ENCODE peak calls at places on chromosomes 2 and 18, in four cellular contexts. Y, O, M and T are unnamed samples.

GRCh38 chr2:114167799-114168198 is 274.6 kb upstream of the DPP10 start:
- DNase-seq in M (no peak), Y (no peak), O (no peak), T (no peak)

GRCh38 chr18:31241425-31241824 is 76.5 kb upstream of the DSG1 start:
- DNase-seq in Y (no peak), O (no peak), M (no peak), T (no peak)

GRCh38 chr2:218806346-218806978 is 24.5 kb downstream of the CYP27A1 start:
- DNase-seq in M (peak; percentile 78), O (no peak), Y (peak; percentile 61), T (peak; percentile 69)

GRCh38 chr2:72915907-72916742 is 1.2 kb upstream of the EMX1 start:
- DNase-seq in M (peak; percentile 51), Y (no peak), O (no peak), T (no peak)

GRCh38 chr2:30147715-30148611 is 1.2 kb downstream of the YPEL5 start:
- DNase-seq in Y (peak; percentile 85), O (no peak), M (peak; percentile 84), T (peak; percentile 84)

GRCh38 chr2:235843591-235844395 is 324.4 kb downstream of the GBX2 start:
- DNase-seq in Y (no peak), O (no peak), M (no peak), T (no peak)

GRCh38 chr2:65465124-65465523 is 32.7 kb upstream of the SPRED2 start:
- DNase-seq in M (no peak), Y (no peak), O (no peak), T (no peak)

GRCh38 chr18:33282709-33283333 is 157.7 kb downstream of the CCDC178 start:
- DNase-seq in O (no peak), Y (no peak), M (no peak), T (no peak)

GRCh38 chr18:1018211-1018651 is 113.6 kb downstream of the ADCYAP1 start:
- DNase-seq in M (no peak), Y (no peak), O (no peak), T (no peak)

GRCh38 chr18:8801263-8801901 is 96.0 kb downstream of the MTCL1 start:
- DNase-seq in O (no peak), Y (no peak), M (no peak), T (no peak)

GRCh38 chr2:9424447-9425164 is 1.2 kb downstream of the CPSF3 start:
- DNase-seq in M (no peak), O (no peak), Y (no peak), T (no peak)

GRCh38 chr2:236555486-236555885 is 14.1 kb upstream of the ACKR3 start:
- DNase-seq in O (no peak), M (no peak), Y (no peak), T (no peak)

GRCh38 chr2:10271946-10272345 is 30.8 kb upstream of the HPCAL1 start:
- DNase-seq in M (no peak), Y (no peak), O (no peak), T (no peak)

GRCh38 chr2:234677758-234678538 is 181.1 kb upstream of the ARL4C start:
- DNase-seq in M (no peak), O (no peak), Y (no peak), T (no peak)

GRCh38 chr18:43271593-43272432 is 5.5 kb downstream of the SYT4 start:
- DNase-seq in M (no peak), Y (no peak), O (peak; percentile 19), T (no peak)

GRCh38 chr2:42171396-42171971 is 2.3 kb downstream of the EML4 start:
- DNase-seq in O (no peak), M (no peak), Y (no peak), T (no peak)
- H3K4me1 ChIP-seq in O (peaks cover 7% of the 10 kb centered on the region), M (peaks cover 22% of the 10 kb centered on the region), Y (peaks cover 10% of the 10 kb centered on the region), T (peaks cover 32% of the 10 kb centered on the region)

GRCh38 chr2:142874293-142874814 is 3.1 kb upstream of the KYNU start:
- DNase-seq in O (no peak), M (peak; percentile 17), Y (no peak), T (no peak)

GRCh38 chr2:142876423-142876822 is 1.0 kb upstream of the KYNU start:
- DNase-seq in M (no peak), Y (no peak), O (no peak), T (no peak)

GRCh38 chr2:142877265-142877756 is at the start of gene KYNU:
- DNase-seq in O (no peak), Y (no peak), M (no peak), T (no peak)

GRCh38 chr2:142875010-142875409 is 2.5 kb upstream of the KYNU start:
- DNase-seq in M (no peak), Y (no peak), O (no peak), T (no peak)

GRCh38 chr2:142875642-142876041 is 1.8 kb upstream of the KYNU start:
- DNase-seq in M (no peak), O (no peak), Y (no peak), T (no peak)
- H3K27ac ChIP-seq in M (no peak overlapping the region), O (no peak overlapping the region), Y (no peak overlapping the region), T (no peak overlapping the region)

GRCh38 chr18:13532406-13533075 is 193.8 kb downstream of the FAM210A start:
- DNase-seq in M (no peak), O (no peak), Y (no peak), T (no peak)

GRCh38 chr18:13530215-13530878 is 196.0 kb downstream of the FAM210A start:
- DNase-seq in M (no peak), O (no peak), Y (no peak), T (no peak)

GRCh38 chr18:13531681-13532325 is 194.6 kb downstream of the FAM210A start:
- DNase-seq in Y (no peak), M (no peak), O (no peak), T (no peak)

GRCh38 chr18:13528739-13529392 is 197.5 kb downstream of the FAM210A start:
- DNase-seq in Y (no peak), O (no peak), M (no peak), T (no peak)

GRCh38 chr18:13530879-13531387 is 195.4 kb downstream of the FAM210A start:
- DNase-seq in M (peak; percentile 67), Y (peak; percentile 62), O (peak; percentile 4), T (peak; percentile 62)
- TF ChIP-seq CTCF in M (peak; percentile 74), Y (peak; percentile 51), O (no peak), T (peak; percentile 70)

DNA sequence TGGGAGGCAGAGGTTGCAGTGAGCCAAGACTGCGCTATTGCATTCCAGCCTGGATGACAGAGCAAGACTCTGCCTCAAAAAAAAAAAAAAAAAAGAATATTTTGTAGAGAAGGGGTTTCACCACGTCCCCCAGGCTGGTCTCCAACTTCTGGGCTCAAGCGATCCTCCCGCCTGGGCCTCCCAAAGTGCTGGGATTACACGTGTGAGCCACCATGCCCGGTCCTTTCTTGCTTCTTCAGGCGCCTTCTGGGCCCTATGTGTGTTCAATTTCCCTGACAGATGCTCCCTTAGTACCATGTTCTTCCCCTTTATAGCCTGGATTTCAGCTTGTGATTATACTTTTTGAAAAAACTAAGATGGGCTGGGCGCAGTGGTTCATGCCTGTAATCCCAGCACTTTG is 9.8 kb downstream of the ZFP36L2 start:
- DNase-seq in Y (no peak), O (no peak), M (no peak), T (no peak)
- H3K4me1 ChIP-seq in Y (peaks cover 34% of the 10 kb centered on the region), O (peaks cover 23% of the 10 kb centered on the region), M (peaks cover 45% of the 10 kb centered on the region), T (peaks cover 64% of the 10 kb centered on the region)

GRCh38 chr2:173198338-173198737 is 122.7 kb downstream of the MAP3K20 start:
- DNase-seq in M (no peak), Y (no peak), O (no peak), T (no peak)

GRCh38 chr2:173196080-173196479 is 120.4 kb downstream of the MAP3K20 start:
- DNase-seq in Y (no peak), M (no peak), O (no peak), T (no peak)

GRCh38 chr2:173196638-173197037 is 121.0 kb downstream of the MAP3K20 start:
- DNase-seq in O (no peak), M (no peak), Y (no peak), T (no peak)

GRCh38 chr2:173202570-173202969 is 126.9 kb downstream of the MAP3K20 start:
- DNase-seq in Y (no peak), O (no peak), M (no peak), T (no peak)

GRCh38 chr2:173199303-173199702 is 123.7 kb downstream of the MAP3K20 start:
- DNase-seq in Y (no peak), M (no peak), O (no peak), T (no peak)
- H3K27ac ChIP-seq in Y (no peak overlapping the region), M (peak overlapping the region; percentile 86), O (no peak overlapping the region), T (peak overlapping the region; percentile 49)

DNA sequence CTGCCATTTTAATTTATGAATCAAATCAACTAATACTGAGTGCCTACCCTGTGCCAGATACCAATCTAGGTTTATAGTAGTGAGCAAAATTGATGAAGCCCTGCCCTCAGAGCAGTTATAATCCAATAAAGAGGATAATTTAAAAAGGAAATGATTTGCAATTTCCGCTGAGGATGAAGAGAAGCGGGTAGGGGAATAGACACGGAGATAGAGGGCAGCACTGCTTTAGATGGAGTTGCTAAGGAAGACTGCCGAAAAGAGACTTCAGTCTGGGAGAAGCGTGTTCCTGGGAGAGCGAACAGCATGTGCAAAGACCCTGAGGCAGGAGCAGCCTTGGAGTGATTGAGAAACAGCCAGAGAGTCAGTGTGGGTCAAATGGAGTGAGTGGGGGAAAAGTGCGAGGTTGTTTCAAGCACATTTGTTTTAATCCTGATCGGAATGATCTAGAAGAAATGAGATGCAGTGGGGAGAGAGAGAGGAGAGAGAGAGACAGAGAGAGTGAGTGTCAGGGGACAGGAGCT is 12.4 kb downstream of the LAMA3 start:
- DNase-seq in M (no peak), Y (no peak), O (no peak), T (no peak)
- TF ChIP-seq CTCF in M (no peak), Y (no peak), O (no peak), T (no peak)